ENCODE peak calls at places on chromosomes 1 and 21, in nine cellular contexts. L is lung, G is body of pancreas, M is lower lobe of right lung, E is Peyer's patch, F is thoracic aorta, C is psoas muscle, S is mesendoderm, Q is SJSA1. B is an unnamed sample. For H3K36me3, the result is how much of the 10 kb centered on the place peaks cover.

GRCh38 chr1:161089251-161089924 is at the start of gene NECTIN4:
- DNase-seq in S (no peak), G (peak), C (peak), Q (no peak), F (no peak), E (peak), M (peak), L (peak), B (no peak)

GRCh38 chr1:19622204-19622603 is 21.9 kb upstream of the NBL1 start:
- DNase-seq in G (no peak), E (no peak), F (no peak), M (no peak), C (no peak), S (no peak), L (no peak), Q (no peak), B (no peak)

GRCh38 chr1:43464840-43465693 is 11.3 kb upstream of the HYI start:
- DNase-seq in S (no peak), E (no peak), L (no peak), Q (no peak), G (no peak), C (no peak), M (no peak), F (no peak), B (no peak)

GRCh38 chr1:18929686-18930085 is 26.8 kb downstream of the IFFO2 start:
- DNase-seq in F (no peak), S (no peak), C (no peak), E (no peak), M (no peak), G (no peak), L (no peak), Q (peak), B (no peak)

GRCh38 chr1:197920345-197921117 is 3.4 kb downstream of the LHX9 start:
- DNase-seq in L (no peak), S (no peak), F (no peak), G (no peak), C (no peak), M (no peak), E (no peak), Q (no peak), B (no peak)

GRCh38 chr1:230281531-230281930 is 144.6 kb downstream of the PGBD5 start:
- DNase-seq in C (peak), S (no peak), E (no peak), Q (no peak), M (peak), F (no peak), G (peak), L (no peak), B (no peak)

GRCh38 chr1:216723274-216723780 is at the start of gene ESRRG:
- DNase-seq in S (peak), F (no peak), L (no peak), M (peak), Q (no peak), G (peak), E (peak), C (peak), B (no peak)

GRCh38 chr1:39944410-39944809 is 10.5 kb upstream of the MFSD2A start:
- DNase-seq in M (no peak), C (no peak), L (no peak), E (no peak), F (no peak), Q (no peak), G (no peak), S (no peak), B (no peak)

GRCh38 chr1:30505853-30506784 is 217.3 kb downstream of the MATN1 start:
- DNase-seq in F (no peak), S (no peak), L (no peak), Q (peak), M (no peak), C (no peak), E (no peak), G (no peak), B (no peak)

GRCh38 chr1:183778006-183778405 is 26.9 kb upstream of the RGL1 start:
- DNase-seq in Q (no peak), M (no peak), S (no peak), L (no peak), F (no peak), E (no peak), C (no peak), G (no peak), B (no peak)

GRCh38 chr1:201916649-201917249 is 28.1 kb downstream of the SHISA4 start:
- DNase-seq in E (no peak), G (peak), S (no peak), F (peak), Q (peak), L (peak), C (peak), M (peak), B (no peak)

GRCh38 chr1:193476748-193477147 is 290.3 kb upstream of the B3GALT2 start:
- DNase-seq in S (no peak), L (no peak), G (no peak), C (no peak), Q (no peak), E (no peak), F (no peak), M (no peak), B (no peak)
- H3K4me3 ChIP-seq in S (no peak), L (no peak), G (no peak), C (no peak), Q (no peak), E (no peak), F (no peak), M (no peak), B (no peak)

GRCh38 chr1:6592441-6592840 is 10.2 kb downstream of the KLHL21 start:
- DNase-seq in S (no peak), G (no peak), M (no peak), C (no peak), L (no peak), Q (no peak), F (no peak), E (no peak), B (no peak)

GRCh38 chr1:6591644-6592043 is 11.0 kb downstream of the KLHL21 start:
- DNase-seq in F (no peak), G (no peak), E (no peak), C (no peak), Q (no peak), L (no peak), M (no peak), S (no peak), B (no peak)

GRCh38 chr1:6593810-6594209 is 8.9 kb downstream of the KLHL21 start:
- DNase-seq in L (no peak), G (no peak), M (no peak), Q (no peak), S (no peak), E (no peak), F (no peak), C (no peak), B (no peak)

GRCh38 chr1:6591222-6591621 is 11.4 kb downstream of the ZBTB48 start:
- DNase-seq in Q (no peak), L (no peak), M (peak), G (no peak), C (peak), F (peak), E (no peak), S (no peak), B (no peak)

DNA sequence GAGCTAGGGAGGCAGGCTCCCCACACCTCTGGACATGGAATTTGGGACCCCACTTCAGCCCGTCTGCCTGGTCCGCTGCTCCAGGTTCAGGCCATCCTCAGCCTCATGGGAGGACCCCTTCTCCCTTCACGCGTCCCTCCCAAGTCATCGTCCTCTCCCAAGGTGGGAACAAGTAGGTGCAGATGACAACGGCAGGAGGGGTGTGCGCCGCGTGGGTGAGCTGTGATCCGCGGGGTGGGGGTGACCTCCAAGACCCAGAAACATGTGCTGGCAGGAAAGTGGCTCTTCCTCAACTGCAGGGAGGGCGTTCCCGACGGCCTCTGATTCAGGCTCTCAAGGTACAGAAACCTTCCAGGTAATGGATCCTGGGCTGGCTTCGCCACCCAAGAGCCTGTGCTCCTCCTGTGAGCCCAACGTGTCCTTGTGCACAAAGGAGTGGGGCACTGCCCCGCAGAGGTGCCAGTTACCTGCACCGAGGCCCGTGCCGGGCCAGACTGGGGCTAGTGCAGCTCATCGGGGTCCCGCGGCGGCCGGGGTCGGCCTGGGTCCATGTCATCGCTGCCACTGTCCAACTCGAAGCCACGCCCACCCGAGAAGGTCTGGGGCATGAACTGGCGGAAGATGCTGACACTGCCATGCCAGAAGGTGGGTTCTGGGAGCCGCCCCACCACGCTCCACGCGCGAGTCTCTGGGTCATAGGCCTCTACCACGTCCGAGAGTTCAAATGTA is 9.6 kb downstream of the KLHL21 start:
- DNase-seq in S (no peak), C (no peak), L (no peak), E (no peak), M (no peak), Q (no peak), G (no peak), F (no peak), B (no peak)
- H3K36me3 ChIP-seq in S (under half), C (under half), L (under half), E (under half), M (half or more), Q (half or more), G (under half), F (half or more), B (under half)

GRCh38 chr21:36692125-36692843 is 6.6 kb upstream of the SIM2 start:
- DNase-seq in Q (no peak), F (no peak), S (peak), L (no peak), G (no peak), M (no peak), E (no peak), C (no peak), B (no peak)

GRCh38 chr21:36691539-36692124 is 7.3 kb upstream of the SIM2 start:
- DNase-seq in F (no peak), C (no peak), S (peak), Q (no peak), E (no peak), M (no peak), L (no peak), G (no peak), B (no peak)

GRCh38 chr21:36694041-36694515 is 4.8 kb upstream of the SIM2 start:
- DNase-seq in M (no peak), C (no peak), S (peak), G (no peak), F (no peak), L (no peak), E (no peak), Q (no peak), B (no peak)

GRCh38 chr21:36693144-36694040 is 5.5 kb upstream of the SIM2 start:
- DNase-seq in C (no peak), G (no peak), E (no peak), Q (no peak), F (no peak), L (no peak), M (no peak), S (peak), B (no peak)

GRCh38 chr21:36692844-36693143 is 6.1 kb upstream of the SIM2 start:
- DNase-seq in C (no peak), Q (no peak), M (no peak), F (no peak), E (no peak), L (no peak), S (no peak), G (no peak), B (no peak)
- H3K4me3 ChIP-seq in C (no peak), Q (no peak), M (no peak), F (no peak), E (no peak), L (no peak), S (no peak), G (no peak), B (no peak)

GRCh38 chr1:225688345-225688744 is 35.4 kb upstream of the ENAH start:
- DNase-seq in C (no peak), G (no peak), S (no peak), L (no peak), F (no peak), M (no peak), E (no peak), Q (no peak), B (no peak)

GRCh38 chr1:225684741-225685140 is 31.8 kb upstream of the ENAH start:
- DNase-seq in E (no peak), C (no peak), M (no peak), F (no peak), L (no peak), Q (no peak), G (no peak), S (no peak), B (no peak)

GRCh38 chr1:225681231-225681630 is 28.3 kb upstream of the ENAH start:
- DNase-seq in S (no peak), E (no peak), G (no peak), C (no peak), F (no peak), Q (no peak), M (no peak), L (no peak), B (no peak)

GRCh38 chr1:225689882-225690459 is 37.0 kb upstream of the ENAH start:
- DNase-seq in L (no peak), E (no peak), C (no peak), S (no peak), M (no peak), F (no peak), Q (peak), G (no peak), B (no peak)

DNA sequence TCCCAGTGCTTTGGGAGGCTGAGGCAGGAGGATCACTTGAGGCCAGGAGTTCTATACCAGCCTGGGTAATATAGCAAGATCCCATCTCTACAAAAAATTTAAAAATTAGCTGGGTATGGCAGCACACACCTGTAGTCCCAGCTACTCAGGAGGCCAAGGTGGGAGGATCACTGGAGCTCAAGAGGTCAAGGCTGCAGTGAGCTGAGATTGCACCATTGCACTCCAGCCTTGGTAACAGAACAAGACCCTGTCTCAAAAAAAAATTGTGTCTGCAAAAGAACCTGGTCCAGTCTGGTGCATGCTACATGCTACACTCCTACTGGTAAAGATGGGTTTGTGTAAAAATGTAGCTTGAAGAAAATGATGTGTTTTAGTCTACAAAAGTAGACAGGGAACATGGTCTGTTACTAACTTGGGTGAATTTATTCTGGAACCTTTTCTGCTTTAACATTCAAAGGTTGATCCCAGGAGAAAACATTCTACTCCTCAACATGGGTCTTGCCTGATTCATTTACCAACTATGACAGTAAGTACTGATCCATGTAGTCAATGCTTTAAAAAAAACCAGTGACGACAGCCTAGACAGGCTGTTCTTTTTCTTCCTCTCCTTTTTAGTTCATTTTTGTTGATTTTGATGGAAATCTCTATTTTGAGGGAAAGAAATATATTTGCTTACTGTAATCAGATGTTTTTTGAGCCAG is 32.7 kb upstream of the ENAH start:
- DNase-seq in G (no peak), L (no peak), M (no peak), Q (no peak), E (no peak), F (no peak), C (no peak), S (no peak), B (no peak)
- H3K36me3 ChIP-seq in G (under half), L (under half), M (under half), Q (under half), E (under half), F (under half), C (under half), S (under half), B (under half)

B was measured in GM06990.